ENCODE peak calls at places on chromosomes 3 and 15, in five cellular contexts. R, X, D, N and I are unnamed samples.

GRCh38 chr3:17122758-17123157 is 238.0 kb downstream of the PLCL2 start:
- DNase-seq in R (no peak), N (no peak), X (no peak), D (no peak), I (no peak)

GRCh38 chr15:59792359-59792758 is 103.2 kb upstream of the BNIP2 start:
- DNase-seq in N (no peak), X (peak), R (no peak), D (no peak), I (no peak)

GRCh38 chr15:49901867-49902775 is 216.9 kb downstream of the ATP8B4 start:
- DNase-seq in N (no peak), R (no peak), D (no peak), X (no peak), I (no peak)

GRCh38 chr15:65869954-65870871 is 922 bp downstream of the RAB11A start:
- DNase-seq in N (no peak), X (peak), D (peak), R (peak), I (peak)

GRCh38 chr3:37862712-37863551 is 1.3 kb downstream of the CTDSPL start:
- DNase-seq in N (no peak), R (no peak), D (no peak), X (no peak), I (no peak)

GRCh38 chr3:192851821-192852352 is 65.8 kb downstream of the MB21D2 start:
- DNase-seq in N (peak), R (peak), D (no peak), X (peak), I (no peak)

GRCh38 chr3:193719735-193720134 is 126.7 kb downstream of the OPA1 start:
- DNase-seq in X (no peak), N (no peak), D (no peak), R (no peak), I (no peak)

GRCh38 chr15:100242989-100243388 is 98.8 kb downstream of the ADAMTS17 start:
- DNase-seq in X (no peak), D (no peak), N (no peak), R (no peak), I (no peak)

GRCh38 chr3:134480546-134480945 is 5.2 kb downstream of the ANAPC13 start:
- DNase-seq in N (no peak), X (no peak), R (no peak), D (no peak), I (no peak)

GRCh38 chr3:109819786-109820185 is 482.4 kb upstream of the DPPA4 start:
- DNase-seq in D (no peak), N (no peak), X (no peak), R (no peak), I (no peak)

GRCh38 chr15:91634163-91634562 is 219.3 kb upstream of the SLCO3A1 start:
- DNase-seq in D (no peak), N (no peak), X (no peak), R (no peak), I (no peak)

GRCh38 chr3:58585005-58585786 is 8.0 kb upstream of the FAM107A start:
- DNase-seq in D (peak), X (peak), N (peak), R (peak), I (peak)
- TF ChIP-seq POLR2A in D (no peak), X (no peak), N (no peak), R (no peak), I (no peak)

GRCh38 chr3:47412453-47412756 is 31.6 kb downstream of the PTPN23 start:
- DNase-seq in N (no peak), X (no peak), R (no peak), D (no peak), I (no peak)
- TF ChIP-seq POLR2A in N (no peak), X (no peak), R (no peak), D (no peak), I (no peak)

GRCh38 chr3:48636149-48636548 is 888 bp upstream of the SLC26A6 start:
- DNase-seq in N (no peak), R (no peak), X (no peak), D (no peak), I (no peak)

GRCh38 chr3:48633743-48634142 is 1.5 kb downstream of the SLC26A6 start:
- DNase-seq in D (no peak), X (no peak), N (no peak), R (no peak), I (no peak)

GRCh38 chr3:48634661-48635221 is 520 bp downstream of the SLC26A6 start:
- DNase-seq in D (peak), R (peak), N (peak), X (peak), I (peak)

GRCh38 chr3:48637305-48637704 is 2.0 kb upstream of the SLC26A6 start:
- DNase-seq in X (no peak), N (no peak), D (no peak), R (no peak), I (no peak)

GRCh38 chr3:48635222-48636021 is at the start of gene SLC26A6:
- DNase-seq in N (peak), X (peak), D (peak), R (peak), I (peak)
- TF ChIP-seq POLR2A in N (peak), X (peak), D (no peak), R (peak), I (peak)

GRCh38 chr15:75349851-75350588 is 3.2 kb downstream of the NEIL1 start:
- DNase-seq in X (peak), N (peak), D (peak), R (no peak), I (no peak)
- TF ChIP-seq POLR2A in X (no peak), N (no peak), D (no peak), R (no peak), I (peak)

GRCh38 chr15:62163397-62163796 is 1.7 kb downstream of the C2CD4B start:
- DNase-seq in D (no peak), R (no peak), N (no peak), X (no peak), I (no peak)

GRCh38 chr15:62165793-62166380 is 802 bp upstream of the C2CD4B start:
- DNase-seq in X (no peak), D (no peak), N (no peak), R (no peak), I (no peak)

GRCh38 chr15:62164500-62165028 is 521 bp downstream of the C2CD4B start:
- DNase-seq in R (no peak), N (no peak), X (no peak), D (peak), I (no peak)

GRCh38 chr15:62163847-62164499 is 1.1 kb downstream of the C2CD4B start:
- DNase-seq in D (peak), X (peak), R (peak), N (no peak), I (no peak)

DNA sequence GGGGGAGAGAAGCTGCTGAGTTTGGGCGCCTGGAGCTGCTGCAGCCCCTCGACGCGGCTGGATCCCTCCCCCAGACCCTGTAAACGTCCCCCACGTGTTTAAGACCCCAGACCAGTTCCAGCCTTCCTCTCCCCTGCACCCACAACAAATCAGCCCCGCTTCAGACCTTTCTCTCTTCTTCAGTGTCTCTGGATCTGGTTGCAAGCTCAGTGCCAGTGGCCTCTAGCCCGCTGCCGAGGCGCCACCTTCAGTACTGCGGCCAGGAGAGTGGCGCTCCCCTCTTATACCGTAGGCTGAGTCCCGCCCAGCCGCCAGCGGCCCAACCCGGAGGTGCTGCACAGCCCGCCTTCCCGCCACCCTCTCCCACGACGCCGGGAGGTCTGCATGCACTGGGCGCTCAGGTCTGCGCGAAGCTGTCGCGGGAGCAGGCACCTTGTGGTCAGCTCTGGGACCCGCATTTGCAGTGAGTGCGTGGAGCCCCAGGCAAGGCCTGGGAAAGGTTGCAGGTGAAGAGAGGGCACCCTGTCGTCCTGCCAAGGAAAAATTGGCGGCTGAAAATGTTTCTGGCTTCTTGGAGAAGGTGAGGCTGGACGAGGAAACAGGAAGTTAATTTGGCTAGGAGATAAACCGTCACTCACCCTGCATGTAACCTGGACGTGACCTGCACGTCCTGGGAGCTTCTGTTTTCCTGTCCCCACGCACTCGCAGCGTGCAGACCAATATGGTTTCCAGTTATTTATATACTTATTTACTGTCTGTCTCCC is at the start of gene C2CD4B:
- DNase-seq in X (peak), N (peak), D (peak), R (peak), I (no peak)
- TF ChIP-seq POLR2A in X (peak), N (no peak), D (no peak), R (peak), I (no peak)

DNA sequence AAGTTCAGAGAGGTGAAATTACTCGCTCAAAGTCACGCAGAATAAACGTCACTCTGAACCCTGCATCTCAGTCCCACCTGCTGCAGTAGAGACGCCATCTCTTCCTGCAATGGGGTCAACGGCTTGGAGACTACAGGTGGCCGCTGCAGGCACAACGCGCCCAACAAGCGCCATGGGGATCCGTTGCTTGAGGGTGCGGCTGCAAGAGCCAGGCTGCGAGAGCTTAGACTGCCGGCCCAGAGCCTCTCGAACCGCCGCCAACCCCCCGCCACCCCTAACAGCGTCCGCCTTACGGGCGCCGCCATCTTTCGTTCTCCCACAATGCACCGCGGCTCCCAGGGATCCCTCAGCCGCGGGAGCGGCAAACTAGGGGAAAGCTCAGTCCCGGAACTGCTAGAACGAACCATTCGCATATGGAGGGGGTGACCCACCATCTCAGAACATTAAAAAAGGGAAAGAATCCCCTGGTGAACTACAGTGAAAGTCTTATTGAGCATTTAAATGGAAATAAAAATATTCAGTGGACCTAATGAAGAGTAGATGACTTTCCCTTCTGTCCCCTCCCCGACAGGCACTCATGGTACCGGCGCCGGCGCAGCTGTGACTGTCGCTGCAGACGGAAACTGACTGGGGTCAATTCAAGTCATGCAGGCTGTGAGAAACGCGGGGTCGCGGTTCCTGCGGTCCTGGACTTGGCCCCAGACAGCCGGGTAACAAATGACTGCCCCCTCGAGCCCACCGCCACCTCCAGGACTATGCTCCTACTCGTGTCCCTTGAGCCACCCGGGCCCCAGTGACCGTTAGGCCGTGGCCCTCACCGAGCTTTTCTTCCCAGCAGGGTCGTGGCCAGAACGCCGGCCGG is at the start of the genes MRPL46 and MRPS11:
- DNase-seq in X (peak), N (peak), R (peak), D (peak), I (peak)
- TF ChIP-seq POLR2A in X (peak), N (peak), R (peak), D (no peak), I (peak)

DNA sequence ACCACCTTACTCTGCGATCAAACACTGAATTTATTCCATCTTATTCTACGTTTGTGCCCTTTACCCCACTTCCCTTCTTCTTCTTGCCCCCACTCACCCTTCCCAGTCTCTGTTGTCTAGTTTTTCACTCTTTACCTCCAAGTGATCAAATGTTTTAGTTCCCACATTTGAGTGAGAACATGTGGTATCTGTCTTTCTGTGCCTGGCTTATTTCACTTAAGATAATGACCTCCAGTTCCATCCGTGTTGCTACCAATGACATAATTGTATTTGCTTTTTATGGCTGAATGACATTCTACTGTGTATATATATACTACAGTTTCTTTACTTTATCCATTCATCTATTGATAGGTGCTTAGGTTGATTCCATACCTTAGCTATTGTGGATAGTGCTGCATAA is 78.8 kb downstream of the PDCD6IP start:
- DNase-seq in D (no peak), R (no peak), X (no peak), N (no peak), I (no peak)
- TF ChIP-seq POLR2A in D (no peak), R (no peak), X (no peak), N (no peak), I (no peak)